ENCODE peak calls at places on chromosomes 3 and 15, in nine cellular contexts. One of them, this sample, is unnamed.

GRCh38 chr3:184234224-184234623 is 4.8 kb downstream of the VWA5B2 start:
- DNase-seq in aorta: peak; percentile 82
- DNase-seq in AG09309: peak; percentile 45
- DNase-seq in endodermal cell: no peak
- DNase-seq in IMR-90: peak; percentile 83
- DNase-seq in ovary: peak; percentile 62
- DNase-seq in astrocyte of the spinal cord: peak; percentile 80
- DNase-seq in NB4: peak; percentile 35
- DNase-seq in foreskin fibroblast: peak; percentile 76
- DNase-seq in this sample: peak; percentile 39

GRCh38 chr3:146326875-146327543 is 76.1 kb upstream of the PLSCR4 start:
- DNase-seq in aorta: no peak
- DNase-seq in AG09309: peak; percentile 49
- DNase-seq in endodermal cell: no peak
- DNase-seq in IMR-90: peak; percentile 82
- DNase-seq in ovary: peak; percentile 22
- DNase-seq in astrocyte of the spinal cord: peak; percentile 79
- DNase-seq in NB4: peak; percentile 33
- DNase-seq in foreskin fibroblast: peak; percentile 68
- DNase-seq in this sample: no peak

GRCh38 chr3:168647582-168647981 is 551.9 kb upstream of the GOLIM4 start:
- DNase-seq in aorta: no peak
- DNase-seq in AG09309: no peak
- DNase-seq in endodermal cell: no peak
- DNase-seq in IMR-90: peak; percentile 21
- DNase-seq in ovary: no peak
- DNase-seq in astrocyte of the spinal cord: no peak
- DNase-seq in NB4: no peak
- DNase-seq in foreskin fibroblast: no peak
- DNase-seq in this sample: no peak

GRCh38 chr15:96428742-96429141 is 98.2 kb downstream of the NR2F2 start:
- DNase-seq in aorta: no peak
- DNase-seq in AG09309: peak; percentile 87
- DNase-seq in endodermal cell: no peak
- DNase-seq in IMR-90: peak; percentile 96
- DNase-seq in ovary: no peak
- DNase-seq in astrocyte of the spinal cord: peak; percentile 80
- DNase-seq in NB4: no peak
- DNase-seq in foreskin fibroblast: peak; percentile 87
- DNase-seq in this sample: peak; percentile 81

GRCh38 chr15:89615135-89615534 is 39.9 kb downstream of the TICRR start:
- DNase-seq in aorta: no peak
- DNase-seq in AG09309: no peak
- DNase-seq in endodermal cell: no peak
- DNase-seq in IMR-90: no peak
- DNase-seq in ovary: no peak
- DNase-seq in astrocyte of the spinal cord: no peak
- DNase-seq in NB4: no peak
- DNase-seq in foreskin fibroblast: no peak
- DNase-seq in this sample: no peak

GRCh38 chr15:78637776-78638435 is 3.1 kb downstream of the CHRNB4 start:
- DNase-seq in aorta: no peak
- DNase-seq in AG09309: no peak
- DNase-seq in endodermal cell: no peak
- DNase-seq in IMR-90: no peak
- DNase-seq in ovary: no peak
- DNase-seq in astrocyte of the spinal cord: no peak
- DNase-seq in NB4: no peak
- DNase-seq in foreskin fibroblast: no peak
- DNase-seq in this sample: no peak

GRCh38 chr3:120909602-120909878 is 1.5 kb downstream of the STXBP5L start:
- DNase-seq in aorta: no peak
- DNase-seq in AG09309: no peak
- DNase-seq in endodermal cell: peak; percentile 57
- DNase-seq in IMR-90: no peak
- DNase-seq in ovary: peak; percentile 12
- DNase-seq in astrocyte of the spinal cord: no peak
- DNase-seq in NB4: no peak
- DNase-seq in foreskin fibroblast: no peak
- DNase-seq in this sample: no peak

GRCh38 chr15:51092480-51092879 is 2.2 kb downstream of the TNFAIP8L3 start:
- DNase-seq in aorta: no peak
- DNase-seq in AG09309: no peak
- DNase-seq in endodermal cell: no peak
- DNase-seq in IMR-90: no peak
- DNase-seq in ovary: no peak
- DNase-seq in astrocyte of the spinal cord: no peak
- DNase-seq in NB4: no peak
- DNase-seq in foreskin fibroblast: no peak
- DNase-seq in this sample: no peak

GRCh38 chr15:73908030-73908821 is 18.0 kb upstream of the LOXL1 start:
- DNase-seq in aorta: peak; percentile 96
- DNase-seq in AG09309: no peak
- DNase-seq in endodermal cell: peak; percentile 97
- DNase-seq in IMR-90: peak; percentile 64
- DNase-seq in ovary: peak; percentile 79
- DNase-seq in astrocyte of the spinal cord: peak; percentile 71
- DNase-seq in NB4: peak; percentile 68
- DNase-seq in foreskin fibroblast: peak; percentile 55
- DNase-seq in this sample: no peak

GRCh38 chr3:44890258-44890657 is 15.8 kb downstream of the TGM4 start:
- DNase-seq in aorta: no peak
- DNase-seq in AG09309: no peak
- DNase-seq in endodermal cell: peak; percentile 80
- DNase-seq in IMR-90: peak; percentile 31
- DNase-seq in ovary: no peak
- DNase-seq in astrocyte of the spinal cord: no peak
- DNase-seq in NB4: no peak
- DNase-seq in foreskin fibroblast: no peak
- DNase-seq in this sample: no peak

GRCh38 chr3:191695815-191696153 is 234.8 kb downstream of the PYDC2 start:
- DNase-seq in aorta: no peak
- DNase-seq in AG09309: no peak
- DNase-seq in endodermal cell: no peak
- DNase-seq in IMR-90: no peak
- DNase-seq in ovary: no peak
- DNase-seq in astrocyte of the spinal cord: no peak
- DNase-seq in NB4: no peak
- DNase-seq in foreskin fibroblast: no peak
- DNase-seq in this sample: no peak

GRCh38 chr3:80770106-80771079 is 991.1 kb downstream of the GBE1 start:
- DNase-seq in aorta: no peak
- DNase-seq in AG09309: no peak
- DNase-seq in endodermal cell: no peak
- DNase-seq in IMR-90: no peak
- DNase-seq in ovary: no peak
- DNase-seq in astrocyte of the spinal cord: peak; percentile 37
- DNase-seq in NB4: no peak
- DNase-seq in foreskin fibroblast: no peak
- DNase-seq in this sample: no peak
- H3K4me3 ChIP-seq in aorta: no peak overlapping the region
- H3K4me3 ChIP-seq in AG09309: no peak overlapping the region
- H3K4me3 ChIP-seq in endodermal cell: peak overlapping the region; percentile 85
- H3K4me3 ChIP-seq in IMR-90: no peak overlapping the region
- H3K4me3 ChIP-seq in ovary: no peak overlapping the region
- H3K4me3 ChIP-seq in astrocyte of the spinal cord: peak overlapping the region; percentile 32
- H3K4me3 ChIP-seq in NB4: no peak overlapping the region
- H3K4me3 ChIP-seq in foreskin fibroblast: no peak overlapping the region
- H3K4me3 ChIP-seq in this sample: no peak overlapping the region

GRCh38 chr15:75195766-75196241 is 5.9 kb upstream of the C15orf39 start:
- DNase-seq in aorta: no peak
- DNase-seq in AG09309: no peak
- DNase-seq in endodermal cell: no peak
- DNase-seq in IMR-90: no peak
- DNase-seq in ovary: peak; percentile 67
- DNase-seq in astrocyte of the spinal cord: no peak
- DNase-seq in NB4: no peak
- DNase-seq in foreskin fibroblast: no peak
- DNase-seq in this sample: no peak
- H3K4me3 ChIP-seq in aorta: no peak overlapping the region
- H3K4me3 ChIP-seq in AG09309: no peak overlapping the region
- H3K4me3 ChIP-seq in endodermal cell: no peak overlapping the region
- H3K4me3 ChIP-seq in IMR-90: no peak overlapping the region
- H3K4me3 ChIP-seq in ovary: no peak overlapping the region
- H3K4me3 ChIP-seq in astrocyte of the spinal cord: no peak overlapping the region
- H3K4me3 ChIP-seq in NB4: no peak overlapping the region
- H3K4me3 ChIP-seq in foreskin fibroblast: no peak overlapping the region
- H3K4me3 ChIP-seq in this sample: no peak overlapping the region

GRCh38 chr15:88040516-88040915 is 216.0 kb downstream of the NTRK3 start:
- DNase-seq in aorta: no peak
- DNase-seq in AG09309: no peak
- DNase-seq in endodermal cell: no peak
- DNase-seq in IMR-90: no peak
- DNase-seq in ovary: no peak
- DNase-seq in astrocyte of the spinal cord: no peak
- DNase-seq in NB4: no peak
- DNase-seq in foreskin fibroblast: no peak
- DNase-seq in this sample: no peak

GRCh38 chr15:88038261-88038660 is 218.3 kb downstream of the NTRK3 start:
- DNase-seq in aorta: no peak
- DNase-seq in AG09309: no peak
- DNase-seq in endodermal cell: no peak
- DNase-seq in IMR-90: no peak
- DNase-seq in ovary: no peak
- DNase-seq in astrocyte of the spinal cord: no peak
- DNase-seq in NB4: no peak
- DNase-seq in foreskin fibroblast: no peak
- DNase-seq in this sample: no peak

GRCh38 chr15:88035381-88035780 is 221.2 kb downstream of the NTRK3 start:
- DNase-seq in aorta: no peak
- DNase-seq in AG09309: no peak
- DNase-seq in endodermal cell: no peak
- DNase-seq in IMR-90: no peak
- DNase-seq in ovary: no peak
- DNase-seq in astrocyte of the spinal cord: no peak
- DNase-seq in NB4: no peak
- DNase-seq in foreskin fibroblast: no peak
- DNase-seq in this sample: no peak

GRCh38 chr15:88032787-88033186 is 223.8 kb downstream of the NTRK3 start:
- DNase-seq in aorta: no peak
- DNase-seq in AG09309: no peak
- DNase-seq in endodermal cell: no peak
- DNase-seq in IMR-90: no peak
- DNase-seq in ovary: no peak
- DNase-seq in astrocyte of the spinal cord: no peak
- DNase-seq in NB4: peak; percentile 11
- DNase-seq in foreskin fibroblast: peak; percentile 8
- DNase-seq in this sample: no peak

DNA sequence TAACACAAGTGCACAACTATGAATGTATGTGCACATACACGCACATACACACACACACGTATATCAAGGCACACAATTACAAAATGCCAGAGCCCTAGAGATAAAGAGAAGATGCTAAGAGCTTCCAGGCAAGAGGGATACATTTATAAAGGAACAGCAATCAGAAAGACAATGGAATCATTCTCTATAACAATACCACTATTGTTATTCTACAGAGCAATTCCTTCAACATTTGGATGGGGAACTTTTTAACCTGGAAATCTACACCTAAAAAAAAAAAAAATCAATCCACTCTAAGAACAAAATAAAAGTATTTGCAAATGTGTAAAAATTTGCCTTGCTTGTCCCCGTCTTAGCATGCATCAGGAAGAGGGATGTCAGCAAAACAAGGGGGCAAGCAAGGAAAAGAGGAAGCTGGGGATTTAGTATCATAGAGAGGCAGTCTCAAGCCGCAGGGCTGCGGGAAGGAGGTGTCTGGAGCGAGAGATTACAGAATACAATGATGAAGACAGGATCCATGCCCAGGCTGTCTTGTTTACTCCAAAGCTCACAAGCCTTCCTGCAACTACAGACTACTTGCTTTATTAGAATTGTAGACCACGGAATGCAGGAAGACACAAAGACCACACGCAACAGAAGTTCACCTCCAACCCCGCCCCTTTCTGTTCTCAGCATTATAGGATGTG is 220.2 kb downstream of the NTRK3 start:
- DNase-seq in aorta: no peak
- DNase-seq in AG09309: no peak
- DNase-seq in endodermal cell: peak; percentile 55
- DNase-seq in IMR-90: no peak
- DNase-seq in ovary: no peak
- DNase-seq in astrocyte of the spinal cord: no peak
- DNase-seq in NB4: peak; percentile 14
- DNase-seq in foreskin fibroblast: no peak
- DNase-seq in this sample: no peak
- H3K4me3 ChIP-seq in aorta: no peak overlapping the region
- H3K4me3 ChIP-seq in AG09309: no peak overlapping the region
- H3K4me3 ChIP-seq in endodermal cell: no peak overlapping the region
- H3K4me3 ChIP-seq in IMR-90: no peak overlapping the region
- H3K4me3 ChIP-seq in ovary: no peak overlapping the region
- H3K4me3 ChIP-seq in astrocyte of the spinal cord: no peak overlapping the region
- H3K4me3 ChIP-seq in NB4: no peak overlapping the region
- H3K4me3 ChIP-seq in foreskin fibroblast: no peak overlapping the region
- H3K4me3 ChIP-seq in this sample: no peak overlapping the region

DNA sequence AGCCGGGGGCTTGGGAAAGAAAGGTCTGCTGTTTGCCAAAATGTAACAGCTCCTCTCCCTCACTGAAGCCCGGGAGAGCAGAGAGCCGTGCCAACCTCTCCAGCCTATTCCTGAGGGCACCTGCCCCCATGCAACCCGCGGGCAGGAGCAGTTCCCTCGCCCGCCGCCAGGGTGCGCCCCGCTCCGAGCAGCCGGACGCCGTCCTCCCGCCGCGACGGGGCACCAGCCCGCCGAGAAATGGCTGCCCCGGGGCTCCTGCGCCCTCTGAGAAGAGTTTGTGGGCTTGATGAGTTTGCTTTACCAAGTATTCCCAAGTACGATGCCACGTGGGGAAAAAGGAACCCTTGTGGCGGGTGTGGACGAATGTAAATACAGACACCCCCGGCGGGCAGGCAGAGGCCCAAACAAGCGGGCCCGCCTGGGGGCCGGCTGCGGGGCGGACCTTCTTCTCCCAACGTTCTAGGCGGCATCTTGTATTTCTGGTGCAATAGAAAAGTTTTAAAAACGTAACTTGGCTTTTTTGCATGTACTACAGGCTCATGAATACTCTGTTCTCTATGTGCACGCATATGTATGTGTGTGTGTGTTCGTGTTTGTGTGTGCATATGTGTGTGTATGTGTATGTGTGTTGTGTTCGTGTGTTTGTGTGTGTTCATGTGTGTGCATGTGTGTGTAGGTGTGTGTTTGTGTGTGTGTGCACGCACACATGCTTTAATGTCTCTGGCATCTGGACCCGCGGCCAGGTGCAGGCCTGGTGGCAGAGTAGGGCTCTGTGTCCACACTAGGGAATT is 162.9 kb downstream of the CHSY1 start:
- DNase-seq in aorta: peak; percentile 95
- DNase-seq in AG09309: no peak
- DNase-seq in endodermal cell: peak; percentile 92
- DNase-seq in IMR-90: no peak
- DNase-seq in ovary: peak; percentile 51
- DNase-seq in astrocyte of the spinal cord: peak; percentile 50
- DNase-seq in NB4: peak; percentile 68
- DNase-seq in foreskin fibroblast: peak; percentile 45
- DNase-seq in this sample: no peak
- H3K4me3 ChIP-seq in aorta: no peak overlapping the region
- H3K4me3 ChIP-seq in AG09309: peak overlapping the region; percentile 28
- H3K4me3 ChIP-seq in endodermal cell: no peak overlapping the region
- H3K4me3 ChIP-seq in IMR-90: no peak overlapping the region
- H3K4me3 ChIP-seq in ovary: peak overlapping the region; percentile 30
- H3K4me3 ChIP-seq in astrocyte of the spinal cord: no peak overlapping the region
- H3K4me3 ChIP-seq in NB4: no peak overlapping the region
- H3K4me3 ChIP-seq in foreskin fibroblast: peak overlapping the region; percentile 27
- H3K4me3 ChIP-seq in this sample: no peak overlapping the region

GRCh38 chr3:158419820-158420653 is 151.0 kb upstream of the MLF1 start:
- DNase-seq in aorta: no peak
- DNase-seq in AG09309: no peak
- DNase-seq in endodermal cell: no peak
- DNase-seq in IMR-90: no peak
- DNase-seq in ovary: no peak
- DNase-seq in astrocyte of the spinal cord: no peak
- DNase-seq in NB4: peak; percentile 2
- DNase-seq in foreskin fibroblast: no peak
- DNase-seq in this sample: no peak
- H3K4me3 ChIP-seq in aorta: no peak overlapping the region
- H3K4me3 ChIP-seq in AG09309: no peak overlapping the region
- H3K4me3 ChIP-seq in endodermal cell: no peak overlapping the region
- H3K4me3 ChIP-seq in IMR-90: no peak overlapping the region
- H3K4me3 ChIP-seq in ovary: no peak overlapping the region
- H3K4me3 ChIP-seq in astrocyte of the spinal cord: no peak overlapping the region
- H3K4me3 ChIP-seq in NB4: no peak overlapping the region
- H3K4me3 ChIP-seq in foreskin fibroblast: no peak overlapping the region
- H3K4me3 ChIP-seq in this sample: no peak overlapping the region